ENCODE peak calls at places on chromosome 12, in eight cellular contexts. H is AG20443, U is astrocyte of the cerebellum, D is right lobe of liver, R is bronchial epithelial cell, V is T-cell, T is frontal cortex, W is LHCN-M2. E is an unnamed sample.

GRCh38 chr12:12985817-12986408 is 14.2 kb downstream of the HEBP1 start:
- DNase-seq in U (no peak), R (peak; percentile 22), H (peak; percentile 47), W (no peak), T (no peak), D (no peak), V (no peak), E (no peak)

GRCh38 chr12:8912910-8913309 is 1.4 kb upstream of the PHC1 start:
- DNase-seq in V (no peak), D (no peak), W (peak; percentile 4), R (peak; percentile 62), H (no peak), U (no peak), T (no peak), E (no peak)

GRCh38 chr12:80412343-80412953 is 31.6 kb upstream of the PTPRQ start:
- DNase-seq in U (peak; percentile 66), R (peak; percentile 58), H (peak; percentile 29), T (no peak), D (no peak), W (peak; percentile 69), V (no peak), E (peak; percentile 32)

GRCh38 chr12:6539276-6540134 is 5.2 kb downstream of the GAPDH start:
- DNase-seq in W (peak; percentile 47), V (no peak), R (peak; percentile 56), H (no peak), T (no peak), D (no peak), U (no peak), E (no peak)

GRCh38 chr12:125406131-125406530 is 340.9 kb downstream of the AACS start:
- DNase-seq in V (no peak), H (no peak), R (no peak), W (no peak), T (no peak), U (no peak), D (no peak), E (no peak)

GRCh38 chr12:98388126-98388525 is 127.3 kb upstream of the TMPO start:
- DNase-seq in D (no peak), T (no peak), U (no peak), V (no peak), H (no peak), W (no peak), R (no peak), E (no peak)

GRCh38 chr12:17928708-17929366 is 161.2 kb downstream of the RERGL start:
- DNase-seq in D (no peak), H (peak; percentile 10), W (peak; percentile 86), U (peak; percentile 59), R (peak; percentile 91), T (no peak), V (no peak), E (peak; percentile 6)

GRCh38 chr12:127479256-127479655 is 787.7 kb upstream of the TMEM132C start:
- DNase-seq in R (no peak), T (no peak), H (no peak), D (no peak), V (no peak), U (peak; percentile 26), W (peak; percentile 12), E (no peak)

GRCh38 chr12:26566670-26567069 is 266.3 kb downstream of the ITPR2 start:
- DNase-seq in D (no peak), W (no peak), R (no peak), H (peak; percentile 53), U (no peak), T (no peak), V (no peak), E (no peak)

GRCh38 chr12:95648990-95649791 is 97.9 kb upstream of the USP44 start:
- DNase-seq in V (no peak), T (no peak), H (peak; percentile 58), W (no peak), R (peak; percentile 91), D (no peak), U (peak; percentile 38), E (no peak)

GRCh38 chr12:31928246-31929139 is 30.7 kb upstream of the RESF1 start:
- DNase-seq in U (no peak), H (no peak), V (peak; percentile 7), W (no peak), T (no peak), R (peak; percentile 27), D (no peak), E (no peak)

GRCh38 chr12:43847427-43847826 is 11.5 kb downstream of the TMEM117 start:
- DNase-seq in R (peak; percentile 88), V (no peak), H (peak; percentile 63), T (no peak), U (peak; percentile 35), D (no peak), W (peak; percentile 75), E (no peak)

GRCh38 chr12:51760231-51760630 is 88.3 kb downstream of the FIGNL2 start:
- DNase-seq in V (no peak), D (no peak), T (no peak), H (no peak), W (no peak), U (no peak), R (no peak), E (no peak)

GRCh38 chr12:51077930-51078329 is 5.5 kb downstream of the CSRNP2 start:
- DNase-seq in W (no peak), T (peak; percentile 44), U (no peak), H (peak; percentile 71), V (no peak), D (no peak), R (no peak), E (no peak)

GRCh38 chr12:131596115-131596514 is 114.8 kb upstream of the SFSWAP start:
- DNase-seq in T (no peak), U (no peak), W (no peak), V (no peak), H (no peak), D (no peak), R (no peak), E (no peak)

GRCh38 chr12:31369712-31370521 is 44.0 kb upstream of the SINHCAF start:
- DNase-seq in W (peak; percentile 45), R (peak; percentile 79), T (no peak), D (no peak), V (no peak), U (no peak), H (peak; percentile 60), E (peak; percentile 17)

GRCh38 chr12:63400746-63401145 is 249.7 kb upstream of the AVPR1A start:
- DNase-seq in V (no peak), R (peak; percentile 84), W (no peak), H (no peak), U (no peak), D (no peak), T (no peak), E (peak; percentile 43)

GRCh38 chr12:80099259-80099658 is at the start of gene OTOGL:
- DNase-seq in T (no peak), D (no peak), H (no peak), R (no peak), W (peak; percentile 21), U (no peak), V (no peak), E (no peak)

GRCh38 chr12:6603095-6603567 is 4.0 kb downstream of the CHD4 start:
- DNase-seq in W (peak; percentile 89), U (no peak), R (no peak), T (peak; percentile 47), V (peak; percentile 21), D (no peak), H (peak; percentile 57), E (no peak)

GRCh38 chr12:115223322-115223721 is 539.3 kb upstream of the TBX3 start:
- DNase-seq in R (peak; percentile 75), D (no peak), T (no peak), U (peak; percentile 31), V (no peak), W (no peak), H (no peak), E (peak; percentile 26)

GRCh38 chr12:124898200-124898950 is 16.1 kb downstream of the UBC start:
- DNase-seq in V (peak; percentile 48), T (peak; percentile 64), U (no peak), H (peak; percentile 65), W (no peak), R (peak; percentile 50), D (peak; percentile 78), E (no peak)

GRCh38 chr12:95959107-95959506 is 16.0 kb downstream of the AMDHD1 start:
- DNase-seq in H (peak; percentile 28), U (no peak), W (peak; percentile 40), D (no peak), V (no peak), T (no peak), R (no peak), E (no peak)

GRCh38 chr12:54683388-54683787 is 35.2 kb upstream of the DCD start:
- DNase-seq in H (no peak), T (no peak), U (no peak), W (no peak), R (no peak), V (no peak), D (no peak), E (no peak)

GRCh38 chr12:25054783-25055144 is 105.9 kb upstream of the BCAT1 start:
- DNase-seq in U (peak; percentile 18), T (no peak), H (no peak), W (peak; percentile 65), D (no peak), V (no peak), R (peak; percentile 90), E (peak; percentile 54)

GRCh38 chr12:5746020-5746419 is 199.0 kb downstream of the ANO2 start:
- DNase-seq in H (no peak), D (no peak), W (no peak), T (no peak), R (no peak), U (no peak), V (no peak), E (no peak)

GRCh38 chr12:95185834-95186233 is 31.4 kb downstream of the FGD6 start:
- DNase-seq in W (no peak), D (no peak), V (no peak), R (no peak), U (no peak), T (no peak), H (no peak), E (no peak)

GRCh38 chr12:5568325-5568981 is 136.5 kb downstream of the NTF3 start:
- DNase-seq in V (no peak), H (no peak), W (no peak), U (no peak), R (peak; percentile 74), D (no peak), T (no peak), E (no peak)

GRCh38 chr12:44589697-44590096 is 286.4 kb downstream of the NELL2 start:
- DNase-seq in U (no peak), T (no peak), W (peak; percentile 2), V (no peak), R (peak; percentile 54), H (no peak), D (no peak), E (no peak)

GRCh38 chr12:16246264-16246663 is 31.2 kb downstream of the SLC15A5 start:
- DNase-seq in W (no peak), U (no peak), D (no peak), V (no peak), H (no peak), R (peak; percentile 86), T (no peak), E (no peak)

GRCh38 chr12:63103489-63104131 is 47.4 kb downstream of the AVPR1A start:
- DNase-seq in V (no peak), T (peak; percentile 12), R (peak; percentile 29), H (peak; percentile 43), U (no peak), W (peak; percentile 11), D (no peak), E (peak; percentile 7)

GRCh38 chr12:11958216-11959091 is 112.3 kb upstream of the BCL2L14 start:
- DNase-seq in H (peak; percentile 96), U (peak; percentile 92), R (peak; percentile 93), W (peak; percentile 91), V (no peak), D (no peak), T (no peak), E (peak; percentile 91)

GRCh38 chr12:27866382-27867101 is 86.5 kb upstream of the MANSC4 start:
- DNase-seq in U (no peak), R (peak; percentile 50), D (no peak), H (peak; percentile 25), T (no peak), W (no peak), V (no peak), E (no peak)

GRCh38 chr12:211639-212382 is 2.1 kb downstream of the SLC6A12 start:
- DNase-seq in T (no peak), H (no peak), R (no peak), V (no peak), D (no peak), W (no peak), U (no peak), E (no peak)

GRCh38 chr12:106093246-106093645 is 45.5 kb downstream of the NUAK1 start:
- DNase-seq in R (no peak), D (no peak), U (no peak), W (no peak), H (peak; percentile 26), V (no peak), T (no peak), E (no peak)

E was measured in smooth muscle cell of the brain vasculature.